ENCODE peak calls at places on chromosomes 16 and 17, in five cellular contexts. Q is tibial nerve, B is upper lobe of left lung, C is dorsolateral prefrontal cortex, A is body of pancreas. J is an unnamed sample.

GRCh38 chr16:78461496-78461938 is 362.1 kb downstream of the WWOX start:
- DNase-seq in Q (no peak), B (no peak), C (no peak), A (no peak), J (no peak)

GRCh38 chr16:54505479-54506247 is 219.1 kb upstream of the IRX3 start:
- DNase-seq in Q (no peak), B (no peak), C (no peak), A (no peak), J (no peak)

GRCh38 chr17:80888276-80889160 is 103.1 kb upstream of the CHMP6 start:
- DNase-seq in Q (no peak), B (no peak), C (no peak), A (no peak), J (no peak)

GRCh38 chr17:7242717-7243576 is 698 bp upstream of the GABARAP start:
- DNase-seq in Q (peak; percentile 98), B (peak; percentile 97), C (peak; percentile 90), A (peak; percentile 97), J (peak; percentile 92)

GRCh38 chr17:77217566-77217965 is 76.8 kb downstream of the SEC14L1 start:
- DNase-seq in Q (no peak), B (no peak), C (no peak), A (no peak), J (no peak)

GRCh38 chr17:64694207-64694606 is 32.1 kb upstream of the SMURF2 start:
- DNase-seq in Q (peak; percentile 50), B (no peak), C (no peak), A (peak; percentile 89), J (no peak)

GRCh38 chr16:29745853-29746345 is at the start of gene C16orf54:
- DNase-seq in Q (peak; percentile 38), B (peak; percentile 88), C (peak; percentile 30), A (peak; percentile 38), J (no peak)

GRCh38 chr17:8621585-8621984 is 8.9 kb downstream of the MYH10 start:
- DNase-seq in Q (no peak), B (no peak), C (no peak), A (no peak), J (no peak)

GRCh38 chr17:62592305-62593099 is 35.0 kb upstream of the MRC2 start:
- DNase-seq in Q (no peak), B (no peak), C (no peak), A (no peak), J (no peak)

GRCh38 chr17:75891605-75892555 is 4.9 kb downstream of the TRIM65 start:
- DNase-seq in Q (no peak), B (peak; percentile 58), C (no peak), A (no peak), J (no peak)

GRCh38 chr17:55672585-55673501 is 49.8 kb downstream of the TMEM100 start:
- DNase-seq in Q (no peak), B (no peak), C (no peak), A (no peak), J (no peak)

GRCh38 chr17:11757796-11758195 is 159.5 kb downstream of the DNAH9 start:
- DNase-seq in Q (no peak), B (no peak), C (no peak), A (no peak), J (no peak)
- TF ChIP-seq CTCF in Q (no peak), B (no peak), C (no peak), A (no peak), J (no peak)

DNA sequence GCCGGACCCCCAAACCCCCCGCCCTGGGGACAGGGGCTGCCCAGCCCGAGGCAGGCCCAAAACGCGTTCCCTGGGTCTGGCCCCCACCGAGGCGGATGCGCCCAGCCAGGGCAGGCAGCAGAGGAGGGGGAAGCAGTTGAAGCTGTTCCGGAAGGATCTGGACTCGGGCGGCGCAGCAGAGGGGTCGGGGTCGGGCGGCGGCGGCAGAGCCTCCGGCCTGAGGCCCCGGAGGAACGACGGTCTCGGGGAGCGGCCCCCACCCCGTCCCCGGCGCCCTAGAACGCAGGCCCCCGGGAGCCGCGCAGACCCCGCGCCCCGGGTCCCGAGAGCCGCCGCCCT is 22.9 kb upstream of the ZFPM1 start:
- DNase-seq in Q (no peak), B (peak; percentile 86), C (no peak), A (no peak), J (no peak)
- H3K4me3 ChIP-seq in Q (peak overlapping the region; percentile 58), B (peak overlapping the region; percentile 54), C (peak overlapping the region; percentile 46), A (no peak overlapping the region), J (no peak overlapping the region)

DNA sequence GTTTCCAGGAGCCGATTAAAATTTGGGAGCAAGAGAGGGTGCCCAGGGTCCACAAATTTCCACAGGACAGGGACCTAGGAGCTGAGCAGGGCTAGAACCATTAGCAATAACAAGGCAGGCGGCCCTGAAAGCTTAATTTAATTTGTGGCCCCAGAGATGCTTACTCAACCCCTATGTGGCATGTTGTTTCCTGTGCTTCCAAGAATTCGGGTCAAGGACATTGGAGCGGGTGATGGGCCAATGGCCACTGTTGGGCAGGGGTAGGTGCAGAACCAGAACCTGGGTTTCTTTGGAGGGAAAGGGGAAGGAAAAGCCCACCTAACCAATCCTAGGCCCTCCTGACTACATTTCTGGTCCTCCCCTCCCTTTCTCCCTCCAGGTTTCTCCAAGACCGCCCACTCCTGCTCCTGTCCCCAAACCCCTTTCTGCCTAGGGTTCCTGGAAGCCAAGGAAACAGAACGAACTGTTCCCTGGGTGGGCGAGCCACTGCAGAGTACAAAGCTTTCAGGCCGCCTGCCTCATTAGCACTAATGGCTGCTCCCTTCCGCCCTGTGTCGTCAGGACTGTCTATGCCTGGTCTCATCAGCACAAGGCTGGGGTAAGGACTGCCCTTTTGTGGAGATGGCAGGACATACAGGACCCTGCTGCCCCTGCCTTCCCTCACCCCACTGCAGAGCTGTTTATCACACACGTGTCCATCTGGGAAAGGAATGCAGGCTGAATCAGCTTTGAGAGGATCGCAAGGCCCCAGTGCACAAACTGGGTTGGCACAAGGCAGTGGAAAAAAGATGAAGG is 581 bp upstream of the AGRP start:
- DNase-seq in Q (no peak), B (no peak), C (no peak), A (no peak), J (no peak)
- TF ChIP-seq CTCF in Q (no peak), B (no peak), C (no peak), A (no peak), J (no peak)

GRCh38 chr17:83089322-83090156 is 10.1 kb downstream of the METRNL start:
- DNase-seq in Q (no peak), B (peak; percentile 86), C (no peak), A (no peak), J (peak; percentile 75)

GRCh38 chr17:83086907-83087787 is 7.7 kb downstream of the METRNL start:
- DNase-seq in Q (no peak), B (peak; percentile 57), C (no peak), A (no peak), J (no peak)

GRCh38 chr17:83088451-83089321 is 9.3 kb downstream of the METRNL start:
- DNase-seq in Q (no peak), B (peak; percentile 77), C (no peak), A (no peak), J (no peak)

GRCh38 chr17:83086197-83086880 is 6.9 kb downstream of the METRNL start:
- DNase-seq in Q (no peak), B (peak; percentile 22), C (no peak), A (no peak), J (no peak)

GRCh38 chr17:83087788-83088360 is 8.5 kb downstream of the METRNL start:
- DNase-seq in Q (no peak), B (peak; percentile 80), C (no peak), A (no peak), J (no peak)
- H3K4me3 ChIP-seq in Q (no peak overlapping the region), B (no peak overlapping the region), C (no peak overlapping the region), A (no peak overlapping the region), J (no peak overlapping the region)

GRCh38 chr16:84571010-84571409 is 46.9 kb downstream of the COTL1 start:
- DNase-seq in Q (no peak), B (peak; percentile 36), C (no peak), A (no peak), J (no peak)
- TF ChIP-seq CTCF in Q (no peak), B (no peak), C (no peak), A (no peak), J (no peak)

DNA sequence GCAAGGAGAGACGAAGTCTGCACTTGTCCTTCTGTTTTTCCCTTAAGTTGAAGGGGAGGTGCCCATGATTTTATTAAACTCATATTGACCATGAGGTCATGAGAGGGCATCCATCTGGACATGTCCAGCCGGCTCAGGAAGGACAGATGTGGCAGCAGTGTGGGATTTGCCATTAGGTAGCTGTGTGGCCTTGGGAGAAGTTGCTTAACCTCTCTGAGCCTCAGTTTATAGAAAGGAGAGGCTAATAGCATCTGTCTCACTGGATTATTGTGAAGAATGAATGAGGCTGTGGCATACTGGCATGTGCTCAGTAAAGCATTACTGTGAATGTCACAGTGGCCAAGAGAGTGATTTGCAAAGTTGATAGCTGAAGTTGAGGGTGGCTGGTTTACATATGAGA is 1.2 kb downstream of the TIMM22 start:
- DNase-seq in Q (no peak), B (no peak), C (no peak), A (no peak), J (no peak)
- H3K4me3 ChIP-seq in Q (peak overlapping the region; percentile 83), B (peak overlapping the region; percentile 85), C (peak overlapping the region; percentile 88), A (no peak overlapping the region), J (peak overlapping the region; percentile 91)

DNA sequence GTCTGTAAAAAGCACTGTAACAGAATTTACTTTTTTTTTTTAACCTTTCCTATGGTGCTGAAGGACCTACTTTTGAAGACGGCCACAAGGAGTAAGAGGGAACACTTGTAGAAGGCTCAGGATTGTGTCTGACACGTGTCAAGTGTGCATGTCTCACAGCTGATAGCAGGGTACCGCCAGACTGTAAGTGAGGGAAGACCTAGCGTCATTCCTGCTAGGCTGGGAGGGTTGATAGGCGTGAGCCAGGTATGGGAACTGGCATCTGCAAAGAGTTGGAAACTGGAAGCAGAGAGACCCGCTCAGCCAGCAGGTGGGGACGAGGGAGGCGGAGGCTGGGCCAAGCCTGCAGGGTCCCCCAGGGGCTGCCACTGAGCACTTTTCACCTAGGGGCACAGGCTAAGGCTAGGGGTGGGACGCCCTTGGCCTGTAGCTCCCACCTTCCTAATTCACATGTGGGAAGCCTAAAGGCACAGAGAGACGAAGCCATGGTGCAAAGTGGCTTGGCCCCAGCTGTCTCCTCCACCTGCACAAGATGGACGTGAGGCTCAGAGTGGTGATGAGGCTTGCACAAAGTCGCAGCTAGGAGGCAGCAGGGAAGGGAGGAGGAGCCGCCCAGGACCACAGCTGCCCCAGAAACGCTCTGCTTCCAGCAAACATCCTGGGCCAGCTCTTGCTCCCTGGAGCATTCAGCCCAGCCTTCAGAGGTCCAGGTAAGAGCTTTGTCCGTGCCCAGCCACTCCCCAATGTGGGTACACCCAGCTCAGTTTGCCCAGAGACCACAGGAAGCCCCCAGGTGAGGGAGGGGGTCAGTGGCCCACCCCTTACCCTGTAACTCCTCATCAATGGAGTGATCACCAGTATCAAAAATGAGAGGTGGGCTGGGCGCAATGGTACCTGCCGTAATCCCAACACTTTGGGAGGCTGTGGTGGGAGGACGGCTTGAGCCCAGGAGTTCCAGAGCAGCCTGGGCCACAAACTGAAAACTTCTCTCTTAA is 18.9 kb downstream of the VASN start:
- DNase-seq in Q (no peak), B (no peak), C (no peak), A (no peak), J (no peak)
- TF ChIP-seq CTCF in Q (no peak), B (no peak), C (no peak), A (no peak), J (no peak)

J was measured in LNCaP clone FGC.